ENCODE peak calls at places on chromosome 15, in eight cellular contexts. One of them, this sample, is unnamed.

GRCh38 chr15:34161329-34161953 is 48.5 kb downstream of the KATNBL1 start:
- DNase-seq in AG10803: no peak
- DNase-seq in fibroblast of lung: no peak
- DNase-seq in astrocyte of the spinal cord: no peak
- DNase-seq in spleen: no peak
- DNase-seq in epithelial cell of esophagus: peak
- DNase-seq in AG04450: no peak
- DNase-seq in heart right ventricle: no peak
- DNase-seq in this sample: no peak

GRCh38 chr15:28262438-28262837 is 59.5 kb downstream of the HERC2 start:
- DNase-seq in AG10803: no peak
- DNase-seq in fibroblast of lung: no peak
- DNase-seq in astrocyte of the spinal cord: no peak
- DNase-seq in spleen: no peak
- DNase-seq in epithelial cell of esophagus: no peak
- DNase-seq in AG04450: no peak
- DNase-seq in heart right ventricle: no peak
- DNase-seq in this sample: no peak

GRCh38 chr15:61687651-61688050 is 372.6 kb downstream of the VPS13C start:
- DNase-seq in AG10803: no peak
- DNase-seq in fibroblast of lung: no peak
- DNase-seq in astrocyte of the spinal cord: no peak
- DNase-seq in spleen: no peak
- DNase-seq in epithelial cell of esophagus: no peak
- DNase-seq in AG04450: no peak
- DNase-seq in heart right ventricle: no peak
- DNase-seq in this sample: no peak

GRCh38 chr15:35444557-35445204 is 101.3 kb downstream of the DPH6 start:
- DNase-seq in AG10803: peak
- DNase-seq in fibroblast of lung: peak
- DNase-seq in astrocyte of the spinal cord: peak
- DNase-seq in spleen: no peak
- DNase-seq in epithelial cell of esophagus: peak
- DNase-seq in AG04450: no peak
- DNase-seq in heart right ventricle: no peak
- DNase-seq in this sample: peak

GRCh38 chr15:67601008-67601620 is 58.6 kb downstream of the MAP2K5 start:
- DNase-seq in AG10803: peak
- DNase-seq in fibroblast of lung: peak
- DNase-seq in astrocyte of the spinal cord: peak
- DNase-seq in spleen: no peak
- DNase-seq in epithelial cell of esophagus: no peak
- DNase-seq in AG04450: no peak
- DNase-seq in heart right ventricle: no peak
- DNase-seq in this sample: no peak

GRCh38 chr15:69059170-69059943 is 44.9 kb downstream of the NOX5 start:
- DNase-seq in AG10803: peak
- DNase-seq in fibroblast of lung: peak
- DNase-seq in astrocyte of the spinal cord: peak
- DNase-seq in spleen: peak
- DNase-seq in epithelial cell of esophagus: peak
- DNase-seq in AG04450: peak
- DNase-seq in heart right ventricle: peak
- DNase-seq in this sample: peak

GRCh38 chr15:45184562-45185041 is 3.2 kb downstream of the SHF start:
- DNase-seq in AG10803: no peak
- DNase-seq in fibroblast of lung: no peak
- DNase-seq in astrocyte of the spinal cord: no peak
- DNase-seq in spleen: peak
- DNase-seq in epithelial cell of esophagus: no peak
- DNase-seq in AG04450: no peak
- DNase-seq in heart right ventricle: no peak
- DNase-seq in this sample: no peak

GRCh38 chr15:66702770-66703539 is 919 bp downstream of the SMAD6 start:
- DNase-seq in AG10803: no peak
- DNase-seq in fibroblast of lung: no peak
- DNase-seq in astrocyte of the spinal cord: no peak
- DNase-seq in spleen: peak
- DNase-seq in epithelial cell of esophagus: no peak
- DNase-seq in AG04450: no peak
- DNase-seq in heart right ventricle: no peak
- DNase-seq in this sample: no peak

GRCh38 chr15:56805466-56806146 is 72.3 kb upstream of the ZNF280D start:
- DNase-seq in AG10803: peak
- DNase-seq in fibroblast of lung: peak
- DNase-seq in astrocyte of the spinal cord: peak
- DNase-seq in spleen: no peak
- DNase-seq in epithelial cell of esophagus: peak
- DNase-seq in AG04450: peak
- DNase-seq in heart right ventricle: peak
- DNase-seq in this sample: peak

GRCh38 chr15:94164202-94164807 is 67.1 kb upstream of the MCTP2 start:
- DNase-seq in AG10803: peak
- DNase-seq in fibroblast of lung: peak
- DNase-seq in astrocyte of the spinal cord: peak
- DNase-seq in spleen: no peak
- DNase-seq in epithelial cell of esophagus: peak
- DNase-seq in AG04450: peak
- DNase-seq in heart right ventricle: peak
- DNase-seq in this sample: peak

GRCh38 chr15:73052679-73053397 is 575 bp downstream of the NEO1 start:
- DNase-seq in AG10803: peak
- DNase-seq in fibroblast of lung: peak
- DNase-seq in astrocyte of the spinal cord: peak
- DNase-seq in spleen: peak
- DNase-seq in epithelial cell of esophagus: peak
- DNase-seq in AG04450: no peak
- DNase-seq in heart right ventricle: peak
- DNase-seq in this sample: no peak

GRCh38 chr15:60003243-60004018 is 680 bp upstream of the FOXB1 start:
- DNase-seq in AG10803: no peak
- DNase-seq in fibroblast of lung: no peak
- DNase-seq in astrocyte of the spinal cord: no peak
- DNase-seq in spleen: no peak
- DNase-seq in epithelial cell of esophagus: no peak
- DNase-seq in AG04450: no peak
- DNase-seq in heart right ventricle: no peak
- DNase-seq in this sample: no peak

GRCh38 chr15:46442196-46442595 is 807.4 kb downstream of the SQOR start:
- DNase-seq in AG10803: peak
- DNase-seq in fibroblast of lung: peak
- DNase-seq in astrocyte of the spinal cord: peak
- DNase-seq in spleen: no peak
- DNase-seq in epithelial cell of esophagus: no peak
- DNase-seq in AG04450: no peak
- DNase-seq in heart right ventricle: no peak
- DNase-seq in this sample: no peak

GRCh38 chr15:33149919-33150318 is 44.6 kb downstream of the FMN1 start:
- DNase-seq in AG10803: peak
- DNase-seq in fibroblast of lung: peak
- DNase-seq in astrocyte of the spinal cord: peak
- DNase-seq in spleen: no peak
- DNase-seq in epithelial cell of esophagus: peak
- DNase-seq in AG04450: no peak
- DNase-seq in heart right ventricle: no peak
- DNase-seq in this sample: no peak

GRCh38 chr15:27601239-27601942 is 497.7 kb downstream of the OCA2 start:
- DNase-seq in AG10803: peak
- DNase-seq in fibroblast of lung: peak
- DNase-seq in astrocyte of the spinal cord: peak
- DNase-seq in spleen: no peak
- DNase-seq in epithelial cell of esophagus: peak
- DNase-seq in AG04450: no peak
- DNase-seq in heart right ventricle: no peak
- DNase-seq in this sample: no peak

GRCh38 chr15:60526127-60526616 is 47.2 kb upstream of the ICE2 start:
- DNase-seq in AG10803: no peak
- DNase-seq in fibroblast of lung: no peak
- DNase-seq in astrocyte of the spinal cord: no peak
- DNase-seq in spleen: no peak
- DNase-seq in epithelial cell of esophagus: peak
- DNase-seq in AG04450: no peak
- DNase-seq in heart right ventricle: peak
- DNase-seq in this sample: no peak

GRCh38 chr15:98187549-98187948 is 227.0 kb downstream of the ARRDC4 start:
- DNase-seq in AG10803: no peak
- DNase-seq in fibroblast of lung: no peak
- DNase-seq in astrocyte of the spinal cord: no peak
- DNase-seq in spleen: no peak
- DNase-seq in epithelial cell of esophagus: no peak
- DNase-seq in AG04450: no peak
- DNase-seq in heart right ventricle: no peak
- DNase-seq in this sample: no peak

GRCh38 chr15:33737687-33738606 is 230.3 kb upstream of the CHRM5 start:
- DNase-seq in AG10803: peak
- DNase-seq in fibroblast of lung: peak
- DNase-seq in astrocyte of the spinal cord: peak
- DNase-seq in spleen: no peak
- DNase-seq in epithelial cell of esophagus: peak
- DNase-seq in AG04450: no peak
- DNase-seq in heart right ventricle: peak
- DNase-seq in this sample: no peak

GRCh38 chr15:57509121-57509520 is 82.6 kb upstream of the MYZAP start:
- DNase-seq in AG10803: peak
- DNase-seq in fibroblast of lung: no peak
- DNase-seq in astrocyte of the spinal cord: peak
- DNase-seq in spleen: no peak
- DNase-seq in epithelial cell of esophagus: no peak
- DNase-seq in AG04450: no peak
- DNase-seq in heart right ventricle: no peak
- DNase-seq in this sample: no peak

GRCh38 chr15:69668963-69669362 is 216.3 kb downstream of the RPLP1 start:
- DNase-seq in AG10803: no peak
- DNase-seq in fibroblast of lung: no peak
- DNase-seq in astrocyte of the spinal cord: no peak
- DNase-seq in spleen: peak
- DNase-seq in epithelial cell of esophagus: no peak
- DNase-seq in AG04450: no peak
- DNase-seq in heart right ventricle: peak
- DNase-seq in this sample: no peak

GRCh38 chr15:51281368-51281967 is 56.9 kb downstream of the CYP19A1 start:
- DNase-seq in AG10803: peak
- DNase-seq in fibroblast of lung: peak
- DNase-seq in astrocyte of the spinal cord: peak
- DNase-seq in spleen: no peak
- DNase-seq in epithelial cell of esophagus: peak
- DNase-seq in AG04450: no peak
- DNase-seq in heart right ventricle: peak
- DNase-seq in this sample: no peak

GRCh38 chr15:77440378-77440999 is 19.8 kb downstream of the HMG20A start:
- DNase-seq in AG10803: peak
- DNase-seq in fibroblast of lung: peak
- DNase-seq in astrocyte of the spinal cord: peak
- DNase-seq in spleen: no peak
- DNase-seq in epithelial cell of esophagus: peak
- DNase-seq in AG04450: no peak
- DNase-seq in heart right ventricle: no peak
- DNase-seq in this sample: peak

DNA sequence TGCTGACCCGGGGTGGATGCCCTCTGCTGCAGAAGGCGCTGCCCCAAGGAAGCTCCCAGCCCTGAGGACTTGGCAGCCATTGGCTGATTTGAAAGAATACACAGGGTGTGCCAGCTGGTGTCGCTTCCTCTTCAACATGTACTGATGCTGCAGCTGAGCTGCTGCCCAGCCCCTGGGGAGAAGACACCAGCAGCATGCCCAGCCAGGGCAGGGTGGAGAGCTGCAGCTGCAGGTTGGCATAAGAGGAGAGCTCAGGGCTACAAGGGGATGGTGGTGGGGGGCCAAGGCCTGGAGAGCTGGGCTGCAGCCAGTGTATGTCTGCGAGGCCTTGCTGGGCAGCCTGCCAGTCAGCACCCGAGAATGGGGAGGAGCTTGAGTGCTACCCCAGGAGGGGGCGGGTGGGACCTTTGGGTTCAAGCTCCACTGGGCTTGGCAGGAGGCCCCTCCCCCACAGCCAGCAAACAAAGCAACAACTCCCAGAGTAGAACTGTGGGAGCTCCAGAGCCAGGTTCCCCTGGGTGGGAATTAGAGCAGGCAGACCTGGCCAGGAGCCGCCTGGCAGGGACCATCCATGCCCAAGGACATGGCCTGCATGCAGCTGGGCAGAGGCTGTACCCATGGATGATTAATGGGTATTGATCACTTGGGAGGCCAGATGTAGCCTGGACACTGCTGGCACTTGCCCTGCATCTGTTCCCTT is 9.2 kb upstream of the SEMA4B start:
- DNase-seq in AG10803: peak
- DNase-seq in fibroblast of lung: peak
- DNase-seq in astrocyte of the spinal cord: peak
- DNase-seq in spleen: peak
- DNase-seq in epithelial cell of esophagus: peak
- DNase-seq in AG04450: no peak
- DNase-seq in heart right ventricle: peak
- DNase-seq in this sample: no peak
- H3K4me3 ChIP-seq in AG10803: no peak
- H3K4me3 ChIP-seq in fibroblast of lung: no peak
- H3K4me3 ChIP-seq in astrocyte of the spinal cord: no peak
- H3K4me3 ChIP-seq in spleen: no peak
- H3K4me3 ChIP-seq in epithelial cell of esophagus: peak
- H3K4me3 ChIP-seq in AG04450: no peak
- H3K4me3 ChIP-seq in heart right ventricle: no peak
- H3K4me3 ChIP-seq in this sample: no peak

DNA sequence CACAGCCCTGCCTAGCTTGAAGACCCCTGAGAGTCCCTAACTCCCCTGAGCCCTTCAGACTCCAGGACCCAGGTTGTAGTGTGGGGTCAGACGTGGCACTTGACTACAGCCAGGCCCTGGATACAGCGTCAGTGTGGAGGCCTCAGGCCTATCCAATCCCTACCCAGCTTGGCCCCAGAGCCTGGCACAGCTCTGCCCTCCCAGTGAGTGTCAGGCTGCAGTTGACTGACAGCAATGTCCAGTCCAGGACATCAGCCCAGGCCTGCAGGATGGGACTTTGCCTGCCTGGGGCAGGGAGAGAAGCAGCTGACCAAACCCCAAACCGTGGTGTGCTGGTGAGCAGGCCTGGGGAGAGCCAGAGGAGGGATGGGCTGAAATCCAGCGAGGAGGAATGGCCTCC is 27.3 kb downstream of the KLF13 start:
- DNase-seq in AG10803: peak
- DNase-seq in fibroblast of lung: peak
- DNase-seq in astrocyte of the spinal cord: peak
- DNase-seq in spleen: peak
- DNase-seq in epithelial cell of esophagus: no peak
- DNase-seq in AG04450: no peak
- DNase-seq in heart right ventricle: peak
- DNase-seq in this sample: no peak
- H3K4me3 ChIP-seq in AG10803: peak
- H3K4me3 ChIP-seq in fibroblast of lung: peak
- H3K4me3 ChIP-seq in astrocyte of the spinal cord: no peak
- H3K4me3 ChIP-seq in spleen: no peak
- H3K4me3 ChIP-seq in epithelial cell of esophagus: no peak
- H3K4me3 ChIP-seq in AG04450: no peak
- H3K4me3 ChIP-seq in heart right ventricle: peak
- H3K4me3 ChIP-seq in this sample: no peak

GRCh38 chr15:36960179-36960946 is 140.0 kb downstream of the MEIS2 start:
- DNase-seq in AG10803: no peak
- DNase-seq in fibroblast of lung: no peak
- DNase-seq in astrocyte of the spinal cord: no peak
- DNase-seq in spleen: no peak
- DNase-seq in epithelial cell of esophagus: no peak
- DNase-seq in AG04450: no peak
- DNase-seq in heart right ventricle: no peak
- DNase-seq in this sample: no peak
- H3K4me3 ChIP-seq in AG10803: no peak
- H3K4me3 ChIP-seq in fibroblast of lung: no peak
- H3K4me3 ChIP-seq in astrocyte of the spinal cord: no peak
- H3K4me3 ChIP-seq in spleen: no peak
- H3K4me3 ChIP-seq in epithelial cell of esophagus: no peak
- H3K4me3 ChIP-seq in AG04450: no peak
- H3K4me3 ChIP-seq in heart right ventricle: no peak
- H3K4me3 ChIP-seq in this sample: no peak

GRCh38 chr15:79967331-79968182 is 3.4 kb downstream of the BCL2A1 start:
- DNase-seq in AG10803: no peak
- DNase-seq in fibroblast of lung: no peak
- DNase-seq in astrocyte of the spinal cord: no peak
- DNase-seq in spleen: peak
- DNase-seq in epithelial cell of esophagus: peak
- DNase-seq in AG04450: no peak
- DNase-seq in heart right ventricle: no peak
- DNase-seq in this sample: no peak
- H3K4me3 ChIP-seq in AG10803: no peak
- H3K4me3 ChIP-seq in fibroblast of lung: no peak
- H3K4me3 ChIP-seq in astrocyte of the spinal cord: no peak
- H3K4me3 ChIP-seq in spleen: peak
- H3K4me3 ChIP-seq in epithelial cell of esophagus: no peak
- H3K4me3 ChIP-seq in AG04450: no peak
- H3K4me3 ChIP-seq in heart right ventricle: no peak
- H3K4me3 ChIP-seq in this sample: no peak